ENCODE peak calls at places on chromosome 6, in nine cellular contexts. J is A549; D is GM23338; H is lower leg skin; F is type B pancreatic cell; S is CD4-positive, alpha-beta T cell; L is WERI-Rb-1; T is OCI-LY7; V is hepatocyte. N is an unnamed sample.

GRCh38 chr6:93550551-93551276 is 131.4 kb upstream of the EPHA7 start:
- DNase-seq in J (no peak), D (no peak), H (no peak), F (no peak), S (no peak), L (no peak), T (no peak), V (no peak), N (no peak)

GRCh38 chr6:33949111-33949510 is 145.3 kb upstream of the MLN start:
- DNase-seq in J (no peak), D (no peak), H (no peak), F (no peak), S (no peak), L (no peak), T (no peak), V (no peak), N (no peak)

GRCh38 chr6:71496018-71496800 is 207.6 kb downstream of the OGFRL1 start:
- DNase-seq in J (no peak), D (no peak), H (no peak), F (no peak), S (no peak), L (no peak), T (peak), V (no peak), N (no peak)

GRCh38 chr6:107665386-107665785 is 158.7 kb downstream of the SCML4 start:
- DNase-seq in J (no peak), D (no peak), H (no peak), F (no peak), S (no peak), L (no peak), T (no peak), V (no peak), N (no peak)

GRCh38 chr6:53727748-53728147 is 62.2 kb upstream of the KLHL31 start:
- DNase-seq in J (no peak), D (no peak), H (no peak), F (no peak), S (no peak), L (no peak), T (no peak), V (no peak), N (no peak)

GRCh38 chr6:42618686-42619085 is 54.9 kb downstream of the UBR2 start:
- DNase-seq in J (no peak), D (peak), H (no peak), F (no peak), S (no peak), L (no peak), T (no peak), V (no peak), N (no peak)

GRCh38 chr6:19833947-19834346 is 3.2 kb upstream of the ID4 start:
- DNase-seq in J (no peak), D (no peak), H (no peak), F (no peak), S (no peak), L (no peak), T (no peak), V (peak), N (no peak)

GRCh38 chr6:16405349-16405865 is 167.0 kb downstream of the GMPR start:
- DNase-seq in J (no peak), D (no peak), H (no peak), F (no peak), S (no peak), L (no peak), T (no peak), V (no peak), N (no peak)

GRCh38 chr6:144811140-144811539 is 526.0 kb downstream of the UTRN start:
- DNase-seq in J (no peak), D (no peak), H (no peak), F (no peak), S (no peak), L (no peak), T (no peak), V (no peak), N (no peak)

GRCh38 chr6:56905378-56905777 is 49.5 kb upstream of the BEND6 start:
- DNase-seq in J (no peak), D (no peak), H (no peak), F (no peak), S (no peak), L (no peak), T (no peak), V (no peak), N (no peak)
- TF ChIP-seq CTCF in J (no peak), D (no peak), H (no peak), F (no peak), S (no peak), L (no peak), T (no peak), V (no peak), N (no peak)

GRCh38 chr6:116011520-116011919 is 49.2 kb downstream of the FRK start:
- DNase-seq in J (no peak), D (no peak), H (no peak), F (no peak), S (no peak), L (no peak), T (no peak), V (no peak), N (no peak)

GRCh38 chr6:116012966-116013365 is 47.7 kb downstream of the FRK start:
- DNase-seq in J (no peak), D (no peak), H (no peak), F (no peak), S (no peak), L (no peak), T (no peak), V (no peak), N (no peak)

GRCh38 chr6:116012471-116012949 is 48.2 kb downstream of the FRK start:
- DNase-seq in J (no peak), D (no peak), H (no peak), F (no peak), S (no peak), L (no peak), T (no peak), V (no peak), N (no peak)

GRCh38 chr6:116010400-116011095 is 50.1 kb downstream of the FRK start:
- DNase-seq in J (no peak), D (peak), H (peak), F (no peak), S (peak), L (peak), T (peak), V (peak), N (peak)

GRCh38 chr6:116011096-116011401 is 49.6 kb downstream of the FRK start:
- DNase-seq in J (no peak), D (no peak), H (no peak), F (no peak), S (no peak), L (no peak), T (no peak), V (no peak), N (no peak)
- TF ChIP-seq CTCF in J (no peak), D (no peak), H (no peak), F (peak), S (peak), L (no peak), T (peak), V (no peak), N (peak)

GRCh38 chr6:30774701-30775100 is 30.4 kb upstream of the IER3 start:
- DNase-seq in J (no peak), D (no peak), H (no peak), F (no peak), S (no peak), L (no peak), T (no peak), V (no peak), N (no peak)
- TF ChIP-seq CTCF in J (no peak), D (no peak), H (no peak), F (no peak), S (no peak), L (no peak), T (no peak), V (no peak), N (no peak)

DNA sequence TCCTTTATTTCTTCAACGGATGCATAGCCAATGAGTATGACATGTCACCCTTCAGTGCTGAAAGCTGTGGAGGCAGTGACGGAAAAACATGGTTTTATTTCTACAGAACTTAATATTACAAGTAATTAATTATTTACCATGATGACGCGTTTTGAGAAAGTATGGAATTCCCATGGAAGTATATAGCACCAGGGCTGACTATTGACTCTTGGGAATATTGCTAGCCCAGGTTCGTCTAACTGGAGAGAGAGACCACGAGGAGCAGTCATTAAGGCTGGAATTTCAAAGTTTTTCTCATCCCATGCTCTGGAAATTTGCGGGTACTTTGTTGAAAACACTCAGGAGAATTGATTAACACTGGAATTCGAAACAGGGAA is 155.2 kb upstream of the PRSS16 start:
- DNase-seq in J (no peak), D (no peak), H (no peak), F (no peak), S (no peak), L (no peak), T (no peak), V (no peak), N (no peak)
- TF ChIP-seq CTCF in J (no peak), D (no peak), H (no peak), F (no peak), S (no peak), L (no peak), T (no peak), V (no peak), N (no peak)

GRCh38 chr6:5220436-5220835 is 40.3 kb downstream of the LYRM4 start:
- DNase-seq in J (no peak), D (no peak), H (no peak), F (no peak), S (no peak), L (no peak), T (no peak), V (no peak), N (no peak)
- TF ChIP-seq CTCF in J (no peak), D (no peak), H (no peak), F (no peak), S (no peak), L (peak), T (no peak), V (no peak), N (no peak)

GRCh38 chr6:29510202-29510601 is 22.4 kb upstream of the MAS1L start:
- DNase-seq in J (no peak), D (peak), H (peak), F (no peak), S (no peak), L (peak), T (peak), V (no peak), N (no peak)
- TF ChIP-seq CTCF in J (no peak), D (no peak), H (no peak), F (no peak), S (no peak), L (peak), T (peak), V (peak), N (no peak)

GRCh38 chr6:157273756-157274088 is 49.6 kb downstream of the TMEM242 start:
- DNase-seq in J (peak), D (peak), H (peak), F (no peak), S (peak), L (peak), T (peak), V (peak), N (peak)

GRCh38 chr6:157272372-157272771 is 50.9 kb downstream of the TMEM242 start:
- DNase-seq in J (no peak), D (no peak), H (peak), F (no peak), S (no peak), L (no peak), T (no peak), V (no peak), N (no peak)

GRCh38 chr6:157274116-157274470 is 49.2 kb downstream of the TMEM242 start:
- DNase-seq in J (no peak), D (no peak), H (no peak), F (no peak), S (no peak), L (no peak), T (peak), V (no peak), N (no peak)

GRCh38 chr6:157271911-157272310 is 51.4 kb downstream of the TMEM242 start:
- DNase-seq in J (no peak), D (no peak), H (peak), F (no peak), S (no peak), L (no peak), T (no peak), V (no peak), N (no peak)

DNA sequence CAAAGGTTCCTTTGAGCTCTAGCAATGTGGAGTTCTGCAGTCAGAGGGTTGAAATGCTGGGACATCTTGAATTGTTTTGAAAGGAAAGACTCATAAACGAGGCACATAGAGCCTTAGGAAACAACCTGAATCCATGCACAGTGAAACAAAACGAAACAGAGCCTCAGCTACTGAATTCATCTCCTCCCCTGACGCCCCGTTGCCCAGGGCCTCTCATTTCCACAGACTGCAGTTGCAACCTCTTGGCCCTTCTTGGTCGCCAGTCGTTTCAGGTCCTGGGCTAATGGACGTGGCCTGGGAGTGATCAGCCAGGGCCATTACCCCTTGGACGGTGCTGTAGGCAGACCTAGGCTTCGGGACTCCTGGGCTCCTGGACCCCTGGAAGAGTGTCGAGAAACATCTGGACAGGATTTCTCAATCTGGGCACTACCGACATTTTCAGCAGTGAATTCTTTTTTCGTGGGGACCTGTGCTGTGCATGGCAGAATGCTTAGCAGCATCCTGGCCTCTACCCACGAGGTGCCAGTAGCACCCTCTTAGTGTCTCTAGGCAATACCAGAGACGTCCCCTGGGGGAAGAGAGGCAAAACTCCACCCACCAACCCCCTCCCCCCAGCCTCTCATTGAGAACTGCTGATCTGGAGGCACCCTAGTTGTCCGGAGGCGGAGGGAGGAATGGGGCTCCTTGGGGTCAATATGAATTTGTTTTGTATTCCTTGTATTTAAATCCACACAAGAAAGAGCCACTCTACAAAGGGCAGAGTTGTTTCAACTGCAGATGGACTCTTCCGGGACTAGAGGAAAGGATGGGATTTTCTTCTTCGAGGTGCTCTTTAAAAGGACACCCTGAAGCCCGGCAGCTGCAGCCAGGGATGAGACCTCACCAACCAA is 50.2 kb downstream of the TMEM242 start:
- DNase-seq in J (peak), D (peak), H (peak), F (no peak), S (no peak), L (peak), T (peak), V (no peak), N (no peak)
- TF ChIP-seq CTCF in J (no peak), D (peak), H (no peak), F (peak), S (no peak), L (no peak), T (no peak), V (no peak), N (no peak)

DNA sequence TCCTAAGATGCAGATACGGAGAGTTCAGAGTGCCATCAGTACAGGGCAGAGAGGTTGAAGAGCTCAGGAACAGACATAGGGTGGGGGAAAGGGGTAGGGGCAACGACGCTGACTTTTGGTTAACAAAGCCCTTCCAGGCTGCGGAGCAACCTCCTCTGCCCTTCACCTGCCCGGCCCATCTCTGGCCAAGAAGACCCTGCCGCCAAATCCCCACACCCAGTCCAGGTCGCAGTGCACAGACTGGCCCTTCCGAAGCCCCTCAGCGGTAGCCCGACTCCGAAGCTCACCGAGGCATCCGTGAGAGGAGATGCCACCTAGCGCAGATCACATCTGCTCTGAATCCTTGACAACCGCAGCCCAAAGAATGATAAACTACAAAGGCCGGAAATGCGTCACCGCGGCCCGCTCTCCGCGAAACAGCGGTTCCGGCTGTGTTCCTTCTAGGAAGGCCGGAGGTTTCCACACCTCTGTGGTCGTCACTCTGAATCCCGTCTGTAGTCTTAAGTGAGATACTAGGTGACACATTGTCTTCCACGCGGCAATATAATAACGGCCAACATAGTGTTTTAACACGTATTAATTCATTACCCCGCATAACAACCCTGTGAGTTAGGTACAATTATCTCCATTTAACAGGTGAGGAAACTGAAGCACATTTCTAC is at the start of gene ZSCAN23:
- DNase-seq in J (no peak), D (peak), H (peak), F (peak), S (peak), L (peak), T (no peak), V (peak), N (peak)
- TF ChIP-seq CTCF in J (no peak), D (no peak), H (no peak), F (no peak), S (no peak), L (peak), T (no peak), V (no peak), N (no peak)

DNA sequence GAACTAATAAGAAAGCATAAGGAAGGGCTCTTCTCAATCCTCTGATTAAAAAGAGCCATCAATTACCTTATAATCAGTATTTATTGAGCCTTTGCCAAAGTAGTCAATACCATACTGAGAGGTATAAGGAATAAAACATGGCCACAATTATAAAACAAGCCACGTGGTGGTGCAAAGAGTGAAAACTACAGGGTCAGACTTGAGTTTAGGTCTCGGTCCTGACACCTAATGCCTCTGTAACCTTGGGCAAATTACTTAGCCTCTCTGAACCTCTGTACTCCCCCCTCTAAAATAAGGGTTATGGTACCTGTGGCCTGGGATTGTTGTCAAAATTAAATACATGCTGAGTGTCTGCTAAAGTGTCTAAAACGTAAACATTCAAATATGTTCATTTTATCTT is 11.8 kb downstream of the TRIM10 start:
- DNase-seq in J (no peak), D (no peak), H (no peak), F (no peak), S (no peak), L (no peak), T (peak), V (no peak), N (no peak)
- TF ChIP-seq CTCF in J (no peak), D (no peak), H (no peak), F (no peak), S (no peak), L (peak), T (peak), V (no peak), N (no peak)

N was measured in glutamatergic neuron.